ENCODE peak calls at places on chromosome 19, in eight cellular contexts. One of them, this sample, is unnamed.

GRCh38 chr19:35909684-35910035 is 1.6 kb upstream of the TYROBP start:
- DNase-seq in uterus: no peak
- DNase-seq in HFFc6: no peak
- DNase-seq in retinal pigment epithelial cell: no peak
- DNase-seq in H9: no peak
- DNase-seq in omental fat pad: no peak
- DNase-seq in astrocyte of the spinal cord: no peak
- DNase-seq in thoracic aorta: no peak
- DNase-seq in this sample: no peak

GRCh38 chr19:13153627-13154240 is 3.5 kb downstream of the IER2 start:
- DNase-seq in thoracic aorta: no peak
- DNase-seq in H9: no peak
- DNase-seq in uterus: peak
- DNase-seq in omental fat pad: no peak
- DNase-seq in retinal pigment epithelial cell: no peak
- DNase-seq in astrocyte of the spinal cord: peak
- DNase-seq in HFFc6: no peak
- DNase-seq in this sample: no peak

GRCh38 chr19:926595-927043 is 784 bp downstream of the ARID3A start:
- DNase-seq in HFFc6: no peak
- DNase-seq in retinal pigment epithelial cell: no peak
- DNase-seq in uterus: peak
- DNase-seq in thoracic aorta: no peak
- DNase-seq in H9: no peak
- DNase-seq in astrocyte of the spinal cord: peak
- DNase-seq in omental fat pad: no peak
- DNase-seq in this sample: no peak

GRCh38 chr19:33660426-33661160 is 38.8 kb downstream of the CHST8 start:
- DNase-seq in thoracic aorta: no peak
- DNase-seq in astrocyte of the spinal cord: no peak
- DNase-seq in retinal pigment epithelial cell: no peak
- DNase-seq in omental fat pad: no peak
- DNase-seq in H9: no peak
- DNase-seq in uterus: no peak
- DNase-seq in HFFc6: no peak
- DNase-seq in this sample: peak

GRCh38 chr19:42242071-42242511 is 311 bp downstream of the GSK3A start:
- DNase-seq in omental fat pad: no peak
- DNase-seq in retinal pigment epithelial cell: no peak
- DNase-seq in H9: no peak
- DNase-seq in thoracic aorta: no peak
- DNase-seq in uterus: no peak
- DNase-seq in astrocyte of the spinal cord: no peak
- DNase-seq in HFFc6: no peak
- DNase-seq in this sample: no peak

GRCh38 chr19:32876236-32876918 is 6.8 kb upstream of the SLC7A9 start:
- DNase-seq in omental fat pad: no peak
- DNase-seq in HFFc6: no peak
- DNase-seq in retinal pigment epithelial cell: no peak
- DNase-seq in uterus: no peak
- DNase-seq in thoracic aorta: no peak
- DNase-seq in H9: no peak
- DNase-seq in astrocyte of the spinal cord: no peak
- DNase-seq in this sample: peak

GRCh38 chr19:28985201-28985600 is 227.8 kb downstream of the UQCRFS1 start:
- DNase-seq in uterus: no peak
- DNase-seq in H9: no peak
- DNase-seq in retinal pigment epithelial cell: no peak
- DNase-seq in omental fat pad: no peak
- DNase-seq in thoracic aorta: no peak
- DNase-seq in astrocyte of the spinal cord: no peak
- DNase-seq in HFFc6: no peak
- DNase-seq in this sample: no peak

GRCh38 chr19:18972301-18972831 is 31.3 kb upstream of the HOMER3 start:
- DNase-seq in H9: no peak
- DNase-seq in omental fat pad: no peak
- DNase-seq in astrocyte of the spinal cord: no peak
- DNase-seq in retinal pigment epithelial cell: peak
- DNase-seq in uterus: no peak
- DNase-seq in thoracic aorta: no peak
- DNase-seq in HFFc6: no peak
- DNase-seq in this sample: no peak

GRCh38 chr19:15038304-15038703 is 11.0 kb upstream of the CASP14 start:
- DNase-seq in HFFc6: no peak
- DNase-seq in retinal pigment epithelial cell: no peak
- DNase-seq in uterus: peak
- DNase-seq in thoracic aorta: no peak
- DNase-seq in H9: no peak
- DNase-seq in omental fat pad: no peak
- DNase-seq in astrocyte of the spinal cord: peak
- DNase-seq in this sample: no peak

GRCh38 chr19:18308051-18308947 is 14.6 kb downstream of the LSM4 start:
- DNase-seq in omental fat pad: no peak
- DNase-seq in H9: no peak
- DNase-seq in thoracic aorta: no peak
- DNase-seq in astrocyte of the spinal cord: no peak
- DNase-seq in HFFc6: no peak
- DNase-seq in uterus: no peak
- DNase-seq in retinal pigment epithelial cell: no peak
- DNase-seq in this sample: no peak

GRCh38 chr19:8468761-8469458 is 24.1 kb downstream of the HNRNPM start:
- DNase-seq in retinal pigment epithelial cell: no peak
- DNase-seq in astrocyte of the spinal cord: peak
- DNase-seq in uterus: no peak
- DNase-seq in thoracic aorta: no peak
- DNase-seq in omental fat pad: no peak
- DNase-seq in HFFc6: no peak
- DNase-seq in H9: no peak
- DNase-seq in this sample: no peak

GRCh38 chr19:46920341-46920740 is 59.5 kb downstream of the ARHGAP35 start:
- DNase-seq in retinal pigment epithelial cell: no peak
- DNase-seq in thoracic aorta: no peak
- DNase-seq in H9: no peak
- DNase-seq in astrocyte of the spinal cord: no peak
- DNase-seq in HFFc6: no peak
- DNase-seq in uterus: no peak
- DNase-seq in omental fat pad: no peak
- DNase-seq in this sample: no peak

GRCh38 chr19:4012092-4012974 is 4.8 kb downstream of the PIAS4 start:
- DNase-seq in H9: no peak
- DNase-seq in astrocyte of the spinal cord: no peak
- DNase-seq in retinal pigment epithelial cell: peak
- DNase-seq in omental fat pad: no peak
- DNase-seq in thoracic aorta: no peak
- DNase-seq in HFFc6: no peak
- DNase-seq in uterus: no peak
- DNase-seq in this sample: no peak

GRCh38 chr19:7916137-7916907 is 1.7 kb downstream of the TGFBR3L start:
- DNase-seq in omental fat pad: no peak
- DNase-seq in HFFc6: peak
- DNase-seq in thoracic aorta: no peak
- DNase-seq in astrocyte of the spinal cord: no peak
- DNase-seq in H9: peak
- DNase-seq in retinal pigment epithelial cell: no peak
- DNase-seq in uterus: no peak
- DNase-seq in this sample: no peak

GRCh38 chr19:12779162-12779993 is 4.0 kb upstream of the HOOK2 start:
- DNase-seq in omental fat pad: no peak
- DNase-seq in thoracic aorta: no peak
- DNase-seq in astrocyte of the spinal cord: peak
- DNase-seq in H9: no peak
- DNase-seq in uterus: peak
- DNase-seq in retinal pigment epithelial cell: no peak
- DNase-seq in HFFc6: no peak
- DNase-seq in this sample: peak

GRCh38 chr19:18756896-18757295 is 34.2 kb downstream of the COMP start:
- DNase-seq in H9: no peak
- DNase-seq in omental fat pad: no peak
- DNase-seq in thoracic aorta: no peak
- DNase-seq in uterus: no peak
- DNase-seq in retinal pigment epithelial cell: no peak
- DNase-seq in astrocyte of the spinal cord: no peak
- DNase-seq in HFFc6: no peak
- DNase-seq in this sample: no peak

GRCh38 chr19:7658219-7658686 is 10.6 kb upstream of the RETN start:
- DNase-seq in uterus: no peak
- DNase-seq in astrocyte of the spinal cord: no peak
- DNase-seq in retinal pigment epithelial cell: no peak
- DNase-seq in H9: no peak
- DNase-seq in HFFc6: no peak
- DNase-seq in thoracic aorta: no peak
- DNase-seq in omental fat pad: no peak
- DNase-seq in this sample: no peak

GRCh38 chr19:58022283-58022660 is 11.6 kb upstream of the ZSCAN1 start:
- DNase-seq in H9: no peak
- DNase-seq in uterus: no peak
- DNase-seq in HFFc6: no peak
- DNase-seq in retinal pigment epithelial cell: no peak
- DNase-seq in thoracic aorta: no peak
- DNase-seq in omental fat pad: no peak
- DNase-seq in astrocyte of the spinal cord: no peak
- DNase-seq in this sample: no peak
- TF ChIP-seq CTCF in H9: no peak
- TF ChIP-seq CTCF in uterus: no peak
- TF ChIP-seq CTCF in HFFc6: no peak
- TF ChIP-seq CTCF in retinal pigment epithelial cell: no peak
- TF ChIP-seq CTCF in thoracic aorta: no peak
- TF ChIP-seq CTCF in omental fat pad: no peak
- TF ChIP-seq CTCF in astrocyte of the spinal cord: no peak
- TF ChIP-seq CTCF in this sample: no peak

DNA sequence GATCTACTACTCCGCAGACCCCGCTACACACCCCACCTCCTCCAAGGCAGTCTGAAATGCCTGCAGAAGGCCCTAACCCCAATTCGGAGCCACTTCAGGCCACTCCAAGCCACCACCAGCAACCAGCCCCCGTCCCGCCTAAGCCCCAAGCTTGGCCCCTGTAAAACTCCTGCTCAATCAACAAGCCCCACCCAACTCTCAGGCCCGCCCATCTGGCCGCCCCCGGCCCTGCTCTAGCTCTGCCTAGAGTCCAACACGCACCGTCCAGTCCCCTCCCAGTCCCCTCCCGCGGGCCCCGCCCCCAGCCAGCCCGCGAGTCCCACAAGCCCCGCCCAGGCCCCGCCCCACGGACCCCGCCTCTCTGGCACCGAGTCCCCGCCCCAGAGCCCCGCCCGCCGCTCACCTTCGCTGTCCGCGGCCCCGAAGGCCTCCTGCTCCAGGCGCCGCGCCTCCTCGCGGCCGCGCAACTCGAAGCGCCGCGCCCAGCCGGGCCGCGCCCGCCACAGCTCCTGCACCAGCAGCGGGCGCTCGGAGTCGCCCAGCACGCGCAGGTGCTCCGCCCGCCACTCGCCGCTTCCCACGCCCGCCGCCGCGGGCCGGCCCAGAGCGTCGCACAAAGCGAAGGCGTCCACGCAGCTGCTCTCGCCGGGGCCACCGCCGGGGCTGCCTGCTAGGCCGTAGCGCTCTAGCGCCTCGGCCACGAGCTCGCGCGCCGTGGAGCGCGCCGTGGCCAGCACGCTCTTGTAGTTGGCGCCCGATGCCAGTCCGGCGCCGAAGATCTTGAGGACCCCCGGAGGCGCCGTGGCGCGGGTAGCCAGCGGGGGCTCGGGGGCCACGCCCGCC is 1.6 kb downstream of the RASIP1 start:
- DNase-seq in uterus: peak
- DNase-seq in HFFc6: peak
- DNase-seq in astrocyte of the spinal cord: peak
- DNase-seq in thoracic aorta: peak
- DNase-seq in retinal pigment epithelial cell: peak
- DNase-seq in omental fat pad: peak
- DNase-seq in H9: peak
- DNase-seq in this sample: peak
- TF ChIP-seq CTCF in uterus: peak
- TF ChIP-seq CTCF in HFFc6: peak
- TF ChIP-seq CTCF in astrocyte of the spinal cord: peak
- TF ChIP-seq CTCF in thoracic aorta: no peak
- TF ChIP-seq CTCF in retinal pigment epithelial cell: no peak
- TF ChIP-seq CTCF in omental fat pad: no peak
- TF ChIP-seq CTCF in H9: peak
- TF ChIP-seq CTCF in this sample: peak

DNA sequence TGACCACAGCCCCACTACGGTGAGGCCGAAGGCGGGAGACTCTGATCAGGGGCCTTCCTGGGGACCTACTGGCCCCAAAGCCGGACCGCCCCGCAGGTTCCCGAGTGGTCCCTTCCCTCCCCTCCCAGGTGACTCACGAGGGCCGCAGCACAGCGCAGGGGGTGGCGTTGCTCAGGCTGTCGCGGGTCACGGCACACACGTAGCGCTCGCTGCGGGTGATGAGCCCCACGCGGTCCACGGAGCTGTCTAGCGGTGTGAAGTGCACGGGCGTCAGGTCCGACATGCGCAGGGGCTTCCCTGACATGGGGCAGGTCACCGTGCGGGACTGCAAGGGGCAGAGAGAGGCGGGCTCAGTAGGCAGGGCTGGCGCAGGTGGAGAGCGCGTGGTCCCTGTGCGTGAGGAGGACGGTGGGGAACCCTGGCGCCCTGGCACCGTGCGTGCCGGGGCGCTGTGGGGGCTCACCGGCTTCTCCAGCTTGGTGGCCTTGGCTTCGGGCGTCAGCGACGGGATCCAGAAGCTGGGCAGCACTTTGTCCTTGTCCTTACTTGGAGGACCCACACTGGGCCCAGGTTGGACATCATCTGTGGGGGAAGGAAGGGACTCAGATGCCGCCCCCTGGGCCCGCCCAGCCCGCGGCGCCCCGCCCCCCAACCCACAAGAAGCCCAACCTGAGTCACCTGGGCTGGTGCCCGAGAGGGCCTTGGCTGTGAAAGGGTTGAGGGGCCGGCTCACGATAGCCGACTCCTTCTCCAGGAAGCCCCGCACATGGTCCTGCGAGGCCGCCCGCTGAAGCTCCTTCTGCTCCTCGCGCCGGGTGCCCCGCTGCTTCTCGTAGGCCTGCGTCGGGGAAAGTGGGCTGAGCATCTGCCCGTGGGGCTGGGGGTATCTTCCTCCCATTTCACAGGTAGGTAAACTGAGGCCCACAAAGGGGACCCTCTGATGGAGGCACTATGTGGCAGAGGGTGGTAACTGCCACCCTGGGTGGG is 23.7 kb downstream of the NOSIP start:
- DNase-seq in thoracic aorta: no peak
- DNase-seq in omental fat pad: no peak
- DNase-seq in astrocyte of the spinal cord: no peak
- DNase-seq in retinal pigment epithelial cell: no peak
- DNase-seq in H9: peak
- DNase-seq in HFFc6: no peak
- DNase-seq in uterus: no peak
- DNase-seq in this sample: no peak
- TF ChIP-seq CTCF in thoracic aorta: no peak
- TF ChIP-seq CTCF in omental fat pad: no peak
- TF ChIP-seq CTCF in astrocyte of the spinal cord: no peak
- TF ChIP-seq CTCF in retinal pigment epithelial cell: no peak
- TF ChIP-seq CTCF in H9: no peak
- TF ChIP-seq CTCF in HFFc6: no peak
- TF ChIP-seq CTCF in uterus: no peak
- TF ChIP-seq CTCF in this sample: no peak

GRCh38 chr19:20278342-20278741 is 111.3 kb downstream of the ZNF486 start:
- DNase-seq in HFFc6: no peak
- DNase-seq in H9: peak
- DNase-seq in thoracic aorta: no peak
- DNase-seq in uterus: no peak
- DNase-seq in astrocyte of the spinal cord: no peak
- DNase-seq in omental fat pad: no peak
- DNase-seq in retinal pigment epithelial cell: peak
- DNase-seq in this sample: no peak
- TF ChIP-seq CTCF in HFFc6: no peak
- TF ChIP-seq CTCF in H9: peak
- TF ChIP-seq CTCF in thoracic aorta: no peak
- TF ChIP-seq CTCF in uterus: peak
- TF ChIP-seq CTCF in astrocyte of the spinal cord: no peak
- TF ChIP-seq CTCF in omental fat pad: no peak
- TF ChIP-seq CTCF in retinal pigment epithelial cell: peak
- TF ChIP-seq CTCF in this sample: peak